ENCODE peak calls at places on chromosomes 16 and 17, in eight cellular contexts. T, Q, S, G, P, O, B and X are unnamed samples.

GRCh38 chr16:474420-475122 is 49.1 kb downstream of the RAB11FIP3 start:
- DNase-seq in T (no peak), Q (no peak), S (no peak), G (no peak), P (no peak), O (no peak), B (no peak), X (no peak)

GRCh38 chr17:6072157-6072556 is 2.0 kb downstream of the WSCD1 start:
- DNase-seq in T (no peak), Q (no peak), S (no peak), G (no peak), P (no peak), O (no peak), B (no peak), X (no peak)

GRCh38 chr17:9021158-9021984 is at the start of gene NTN1:
- DNase-seq in T (peak; percentile 69), Q (no peak), S (peak; percentile 34), G (peak; percentile 53), P (peak; percentile 59), O (peak; percentile 53), B (no peak), X (no peak)

GRCh38 chr17:3845361-3845753 is 689 bp downstream of the NCBP3 start:
- DNase-seq in T (no peak), Q (peak; percentile 53), S (peak; percentile 11), G (no peak), P (no peak), O (no peak), B (no peak), X (no peak)

GRCh38 chr17:40358323-40359038 is 6.1 kb downstream of the GJD3 start:
- DNase-seq in T (peak; percentile 89), Q (peak; percentile 96), S (peak; percentile 84), G (peak; percentile 94), P (peak; percentile 95), O (peak; percentile 87), B (peak; percentile 98), X (no peak)

GRCh38 chr16:86517652-86518258 is 7.4 kb downstream of the FOXF1 start:
- DNase-seq in T (peak; percentile 79), Q (peak; percentile 73), S (no peak), G (peak; percentile 61), P (no peak), O (peak; percentile 46), B (peak; percentile 96), X (no peak)

GRCh38 chr17:82822281-82822680 is 17.5 kb downstream of the ZNF750 start:
- DNase-seq in T (no peak), Q (no peak), S (no peak), G (peak; percentile 14), P (no peak), O (no peak), B (no peak), X (no peak)

GRCh38 chr17:73720187-73720834 is 76.1 kb upstream of the SDK2 start:
- DNase-seq in T (peak; percentile 36), Q (no peak), S (no peak), G (no peak), P (no peak), O (no peak), B (no peak), X (no peak)

GRCh38 chr17:59353936-59354755 is 22.7 kb downstream of the YPEL2 start:
- DNase-seq in T (no peak), Q (no peak), S (no peak), G (no peak), P (no peak), O (no peak), B (no peak), X (no peak)

GRCh38 chr17:69282002-69282401 is 44.9 kb downstream of the ABCA5 start:
- DNase-seq in T (no peak), Q (no peak), S (no peak), G (no peak), P (no peak), O (no peak), B (no peak), X (no peak)

GRCh38 chr17:7496470-7497227 is 12.5 kb downstream of the POLR2A start:
- DNase-seq in T (no peak), Q (no peak), S (no peak), G (no peak), P (no peak), O (no peak), B (no peak), X (no peak)

GRCh38 chr17:51118330-51119195 is 2.1 kb downstream of the SPAG9 start:
- DNase-seq in T (no peak), Q (no peak), S (no peak), G (peak; percentile 48), P (no peak), O (peak; percentile 64), B (no peak), X (no peak)

GRCh38 chr17:50304781-50305404 is 30.6 kb downstream of the TMEM92 start:
- DNase-seq in T (no peak), Q (no peak), S (no peak), G (peak; percentile 54), P (no peak), O (no peak), B (no peak), X (no peak)

GRCh38 chr16:17229766-17230165 is 241.0 kb downstream of the XYLT1 start:
- DNase-seq in T (no peak), Q (no peak), S (no peak), G (no peak), P (no peak), O (no peak), B (no peak), X (peak; percentile 60)

GRCh38 chr17:74451557-74451956 is 14.9 kb upstream of the CD300A start:
- DNase-seq in T (no peak), Q (no peak), S (no peak), G (no peak), P (no peak), O (no peak), B (no peak), X (no peak)

GRCh38 chr17:47636273-47637030 is 13.3 kb upstream of the KPNB1 start:
- DNase-seq in T (no peak), Q (no peak), S (no peak), G (no peak), P (no peak), O (no peak), B (no peak), X (no peak)

GRCh38 chr16:54657058-54657708 is 273.5 kb upstream of the IRX5 start:
- DNase-seq in T (no peak), Q (no peak), S (no peak), G (no peak), P (no peak), O (no peak), B (no peak), X (peak; percentile 83)

GRCh38 chr17:55722016-55722706 is 503 bp downstream of the TMEM100 start:
- DNase-seq in T (peak; percentile 22), Q (no peak), S (no peak), G (no peak), P (no peak), O (no peak), B (no peak), X (no peak)

GRCh38 chr16:4970010-4970409 is 11.9 kb downstream of the SEC14L5 start:
- DNase-seq in T (no peak), Q (no peak), S (no peak), G (no peak), P (no peak), O (no peak), B (no peak), X (no peak)
- H3K27ac ChIP-seq in T (no peak overlapping the region), Q (no peak overlapping the region), S (no peak overlapping the region), G (no peak overlapping the region), P (no peak overlapping the region), O (no peak overlapping the region), B (no peak overlapping the region), X (no peak overlapping the region)

DNA sequence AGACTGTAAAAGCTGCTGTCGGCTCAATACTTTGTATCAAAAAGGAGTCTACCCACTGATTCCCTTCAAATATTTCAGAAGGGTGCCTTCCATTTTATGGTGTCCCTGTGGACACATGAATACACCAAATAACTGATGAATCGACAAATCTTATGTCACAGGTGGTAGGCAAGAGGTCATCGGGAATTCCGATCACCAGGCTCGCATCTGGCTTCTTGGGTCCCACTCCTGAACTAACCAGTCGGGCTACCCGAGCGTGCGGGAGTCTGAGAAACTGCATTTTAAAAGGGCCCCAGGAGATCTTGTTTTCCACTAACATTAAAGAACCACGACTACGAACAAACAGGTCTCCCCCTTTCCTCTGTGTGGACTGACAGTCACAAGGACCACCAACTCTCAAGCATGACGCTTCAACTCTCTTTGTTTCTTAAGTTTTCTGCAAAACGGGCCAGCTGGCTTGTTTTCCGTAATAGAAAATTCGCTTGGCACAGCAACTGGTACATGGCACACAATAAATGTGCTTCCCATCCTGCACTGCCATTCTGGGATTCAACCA is 871 bp downstream of the PSME3IP1 start:
- DNase-seq in T (no peak), Q (no peak), S (no peak), G (no peak), P (no peak), O (no peak), B (no peak), X (no peak)
- H3K27ac ChIP-seq in T (peak overlapping the region; percentile 73), Q (peak overlapping the region; percentile 80), S (peak overlapping the region; percentile 78), G (no peak overlapping the region), P (peak overlapping the region; percentile 93), O (peak overlapping the region; percentile 87), B (peak overlapping the region; percentile 96), X (peak overlapping the region; percentile 90)

DNA sequence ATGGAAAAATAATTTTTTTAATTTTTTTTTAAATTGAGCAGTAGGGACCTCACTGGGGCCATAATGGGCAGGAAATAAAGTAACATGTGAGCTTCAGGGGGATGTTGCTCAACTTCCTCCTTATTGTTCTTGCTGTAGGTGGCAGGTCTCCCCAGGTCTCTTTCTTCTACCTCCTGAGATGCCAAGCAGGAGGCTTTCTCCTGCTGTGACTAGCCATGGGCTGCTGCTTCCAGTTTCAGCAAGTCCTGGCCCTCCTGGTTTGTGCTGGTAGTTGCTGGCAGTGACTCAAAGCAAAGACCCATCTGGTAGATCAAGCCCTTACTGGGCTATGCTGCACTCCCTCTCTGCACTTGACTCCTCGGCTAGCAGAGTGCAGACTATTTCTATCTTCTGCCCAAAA is 2.3 kb downstream of the DPEP2NB start:
- DNase-seq in T (no peak), Q (no peak), S (no peak), G (no peak), P (no peak), O (no peak), B (no peak), X (no peak)
- H3K27ac ChIP-seq in T (no peak overlapping the region), Q (no peak overlapping the region), S (no peak overlapping the region), G (no peak overlapping the region), P (no peak overlapping the region), O (no peak overlapping the region), B (no peak overlapping the region), X (peak overlapping the region; percentile 20)

GRCh38 chr16:53511084-53511402 is 8.0 kb upstream of the AKTIP start:
- DNase-seq in T (no peak), Q (no peak), S (no peak), G (no peak), P (peak; percentile 38), O (no peak), B (no peak), X (no peak)

GRCh38 chr16:53509906-53510703 is 7.1 kb upstream of the AKTIP start:
- DNase-seq in T (peak; percentile 79), Q (peak; percentile 58), S (peak; percentile 41), G (peak; percentile 69), P (peak; percentile 81), O (peak; percentile 47), B (no peak), X (peak; percentile 15)

GRCh38 chr16:53511403-53512280 is 8.6 kb upstream of the AKTIP start:
- DNase-seq in T (no peak), Q (no peak), S (no peak), G (no peak), P (no peak), O (no peak), B (no peak), X (no peak)

GRCh38 chr16:53507464-53508180 is 4.6 kb upstream of the AKTIP start:
- DNase-seq in T (peak; percentile 68), Q (no peak), S (no peak), G (no peak), P (no peak), O (no peak), B (no peak), X (no peak)

GRCh38 chr16:53510704-53511070 is 7.7 kb upstream of the AKTIP start:
- DNase-seq in T (no peak), Q (no peak), S (no peak), G (no peak), P (no peak), O (no peak), B (no peak), X (no peak)
- H3K27ac ChIP-seq in T (no peak overlapping the region), Q (no peak overlapping the region), S (no peak overlapping the region), G (no peak overlapping the region), P (peak overlapping the region; percentile 45), O (no peak overlapping the region), B (peak overlapping the region; percentile 27), X (no peak overlapping the region)